ENCODE peak calls at places on chromosomes 5 and 9, in five cellular contexts. Z, J, R, X and H are unnamed samples.

GRCh38 chr9:129146441-129146933 is 31.6 kb downstream of the IER5L start:
- DNase-seq in Z (peak; percentile 39), X (no peak), J (no peak), R (no peak), H (no peak)

GRCh38 chr9:92133949-92134604 is 18.9 kb upstream of the SPTLC1 start:
- DNase-seq in X (peak; percentile 60), J (peak; percentile 93), R (peak; percentile 92), Z (peak; percentile 82), H (peak; percentile 89)

GRCh38 chr5:2012885-2013284 is 130.2 kb upstream of the IRX4 start:
- DNase-seq in X (no peak), R (no peak), J (no peak), Z (no peak), H (no peak)

GRCh38 chr5:78364005-78364404 is 3.6 kb downstream of the SCAMP1 start:
- DNase-seq in R (no peak), X (no peak), J (no peak), Z (no peak), H (no peak)

GRCh38 chr9:91117959-91118651 is 243.6 kb downstream of the AUH start:
- DNase-seq in Z (peak; percentile 75), X (peak; percentile 80), R (peak; percentile 80), J (peak; percentile 95), H (peak; percentile 62)

GRCh38 chr9:37547328-37547878 is 28.8 kb downstream of the FBXO10 start:
- DNase-seq in Z (no peak), X (no peak), J (no peak), R (no peak), H (no peak)

GRCh38 chr5:111227805-111228204 is 3.6 kb downstream of the CAMK4 start:
- DNase-seq in X (peak; percentile 2), J (no peak), Z (no peak), R (peak; percentile 58), H (peak; percentile 72)

GRCh38 chr5:75044406-75044805 is 8.0 kb downstream of the GCNT4 start:
- DNase-seq in X (no peak), J (no peak), R (no peak), Z (no peak), H (peak; percentile 66)

GRCh38 chr5:124528838-124529237 is 217.6 kb downstream of the ZNF608 start:
- DNase-seq in R (no peak), Z (no peak), X (no peak), J (no peak), H (peak; percentile 12)

GRCh38 chr5:159412284-159413046 is 82.2 kb upstream of the IL12B start:
- DNase-seq in X (no peak), J (no peak), Z (no peak), R (peak; percentile 4), H (no peak)

GRCh38 chr5:56487528-56488115 is 254.5 kb upstream of the ANKRD55 start:
- DNase-seq in Z (no peak), R (no peak), J (no peak), X (no peak), H (no peak)

GRCh38 chr5:151223447-151224264 is at the start of gene CCDC69:
- DNase-seq in Z (peak; percentile 65), X (no peak), J (peak; percentile 92), R (peak; percentile 84), H (peak; percentile 79)

GRCh38 chr9:106035810-106036209 is 341.5 kb downstream of the TMEM38B start:
- DNase-seq in X (no peak), R (no peak), J (no peak), Z (no peak), H (no peak)

GRCh38 chr5:133368009-133368408 is 244.3 kb downstream of the FSTL4 start:
- DNase-seq in Z (no peak), R (no peak), J (no peak), X (no peak), H (no peak)

GRCh38 chr5:11069041-11069440 is 308.0 kb upstream of the DAP start:
- DNase-seq in Z (no peak), X (no peak), J (no peak), R (no peak), H (no peak)

GRCh38 chr5:25850581-25850980 is 1187.8 kb downstream of the CDH9 start:
- DNase-seq in J (no peak), X (no peak), R (no peak), Z (peak; percentile 20), H (no peak)

GRCh38 chr5:178644826-178645545 is 18.1 kb upstream of the CLK4 start:
- DNase-seq in Z (no peak), X (no peak), R (peak; percentile 20), J (no peak), H (peak; percentile 63)

GRCh38 chr5:41193462-41194166 is 19.7 kb downstream of the C6 start:
- DNase-seq in J (peak; percentile 98), R (peak; percentile 92), X (peak; percentile 43), Z (peak; percentile 17), H (peak; percentile 10)

GRCh38 chr5:55303238-55303690 is 4.2 kb downstream of the DHX29 start:
- DNase-seq in Z (peak; percentile 5), R (peak; percentile 60), J (no peak), X (no peak), H (peak; percentile 95)

GRCh38 chr9:94139672-94140417 is 55.6 kb downstream of the PTPDC1 start:
- DNase-seq in X (peak; percentile 90), J (peak; percentile 94), Z (peak; percentile 79), R (peak; percentile 98), H (peak; percentile 93)

GRCh38 chr5:102218159-102218558 is 77.9 kb downstream of the SLCO4C1 start:
- DNase-seq in J (no peak), Z (no peak), X (no peak), R (no peak), H (no peak)

GRCh38 chr5:130267926-130268325 is 363.7 kb downstream of the CHSY3 start:
- DNase-seq in J (no peak), R (no peak), Z (no peak), X (no peak), H (no peak)

GRCh38 chr9:34521406-34522045 is 1.3 kb downstream of the ENHO start:
- DNase-seq in J (no peak), X (no peak), Z (no peak), R (no peak), H (no peak)

GRCh38 chr5:126448720-126449119 is 25.5 kb downstream of the GRAMD2B start:
- DNase-seq in J (no peak), R (no peak), Z (no peak), X (no peak), H (no peak)

GRCh38 chr9:85630676-85631075 is 111.1 kb downstream of the AGTPBP1 start:
- DNase-seq in R (no peak), Z (no peak), J (no peak), X (no peak), H (no peak)

GRCh38 chr5:103371046-103371603 is 112.6 kb downstream of the MACIR start:
- DNase-seq in X (no peak), J (no peak), R (peak; percentile 12), Z (no peak), H (no peak)

GRCh38 chr9:125867752-125868400 is 120.7 kb downstream of the PBX3 start:
- DNase-seq in Z (no peak), J (no peak), X (no peak), R (peak; percentile 30), H (peak; percentile 17)